ENCODE peak calls at places on chromosome 2, in nine cellular contexts. V is NAMALWA, C is foreskin fibroblast, J is right cardiac atrium, L is RPMI8226, U is fibroblast of villous mesenchyme, W is fibroblast of pulmonary artery, B is GM20000, R is aorta. O is an unnamed sample.

GRCh38 chr2:53104263-53104662 is 663.3 kb upstream of the CHAC2 start:
- DNase-seq in V (no peak), C (peak), J (no peak), L (no peak), U (peak), W (peak), B (no peak), R (no peak), O (no peak)

GRCh38 chr2:148887349-148888002 is 12.4 kb downstream of the KIF5C start:
- DNase-seq in V (no peak), C (peak), J (no peak), L (no peak), U (no peak), W (no peak), B (no peak), R (no peak), O (no peak)

GRCh38 chr2:3626817-3627499 is 31.0 kb upstream of the ALLC start:
- DNase-seq in V (no peak), C (no peak), J (peak), L (no peak), U (no peak), W (no peak), B (no peak), R (no peak), O (no peak)

GRCh38 chr2:171568085-171568484 is 45.8 kb downstream of the CYBRD1 start:
- DNase-seq in V (peak), C (peak), J (no peak), L (no peak), U (no peak), W (no peak), B (no peak), R (no peak), O (peak)

GRCh38 chr2:84958135-84959044 is 12.6 kb upstream of the KCMF1 start:
- DNase-seq in V (no peak), C (peak), J (no peak), L (no peak), U (peak), W (peak), B (no peak), R (peak), O (peak)

GRCh38 chr2:121521359-121521758 is 9.3 kb upstream of the RNU4ATAC start:
- DNase-seq in V (no peak), C (no peak), J (no peak), L (no peak), U (peak), W (no peak), B (no peak), R (no peak), O (peak)

GRCh38 chr2:114192362-114192761 is 250.1 kb upstream of the DPP10 start:
- DNase-seq in V (no peak), C (no peak), J (no peak), L (no peak), U (no peak), W (no peak), B (no peak), R (no peak), O (no peak)

GRCh38 chr2:207505180-207505579 is 24.6 kb upstream of the CREB1 start:
- DNase-seq in V (no peak), C (no peak), J (no peak), L (no peak), U (no peak), W (no peak), B (no peak), R (no peak), O (peak)

GRCh38 chr2:70828914-70829824 is 6.4 kb downstream of the CD207 start:
- DNase-seq in V (no peak), C (peak), J (no peak), L (peak), U (no peak), W (peak), B (no peak), R (no peak), O (peak)

GRCh38 chr2:172087780-172088244 is 2.5 kb downstream of the DLX1 start:
- DNase-seq in V (no peak), C (no peak), J (no peak), L (no peak), U (no peak), W (no peak), B (peak), R (no peak), O (no peak)

GRCh38 chr2:80288576-80288975 is 16.0 kb downstream of the LRRTM1 start:
- DNase-seq in V (no peak), C (peak), J (peak), L (no peak), U (no peak), W (peak), B (no peak), R (no peak), O (no peak)

GRCh38 chr2:163039266-163039665 is 200.7 kb upstream of the KCNH7 start:
- DNase-seq in V (no peak), C (no peak), J (no peak), L (no peak), U (no peak), W (no peak), B (no peak), R (no peak), O (no peak)

GRCh38 chr2:44398243-44398897 is 36.6 kb downstream of the CAMKMT start:
- DNase-seq in V (no peak), C (peak), J (no peak), L (no peak), U (no peak), W (no peak), B (no peak), R (no peak), O (no peak)

GRCh38 chr2:84865181-84865783 is 15.6 kb downstream of the TRABD2A start:
- DNase-seq in V (peak), C (peak), J (no peak), L (no peak), U (peak), W (peak), B (peak), R (no peak), O (peak)

GRCh38 chr2:25270061-25270460 is 71.7 kb downstream of the DNMT3A start:
- DNase-seq in V (no peak), C (no peak), J (no peak), L (no peak), U (no peak), W (no peak), B (no peak), R (no peak), O (no peak)

GRCh38 chr2:223049356-223049755 is 2.6 kb upstream of the KCNE4 start:
- DNase-seq in V (no peak), C (no peak), J (no peak), L (no peak), U (no peak), W (no peak), B (no peak), R (no peak), O (no peak)

GRCh38 chr2:222303828-222304736 is 5.3 kb upstream of the PAX3 start:
- DNase-seq in V (no peak), C (no peak), J (no peak), L (no peak), U (no peak), W (no peak), B (no peak), R (no peak), O (no peak)

GRCh38 chr2:112706170-112706664 is 14.6 kb upstream of the NT5DC4 start:
- DNase-seq in V (no peak), C (no peak), J (no peak), L (no peak), U (peak), W (peak), B (peak), R (no peak), O (no peak)

GRCh38 chr2:45882707-45883106 is 231.2 kb downstream of the PRKCE start:
- DNase-seq in V (no peak), C (peak), J (peak), L (no peak), U (peak), W (peak), B (no peak), R (peak), O (no peak)